ENCODE peak calls at places on chromosomes 1 and 21, in five cellular contexts. T is CD8-positive, alpha-beta T cell; C is uterus; X is ovary; G is GM23248. H is an unnamed sample.

GRCh38 chr1:4124631-4125145 is 224.6 kb upstream of the C1orf174 start:
- DNase-seq in C (no peak), G (no peak), X (no peak), T (no peak), H (no peak)

GRCh38 chr1:7069888-7070287 is 284.6 kb downstream of the CAMTA1 start:
- DNase-seq in T (no peak), X (no peak), C (no peak), G (peak; percentile 42), H (no peak)

GRCh38 chr1:110677016-110677415 is 2.3 kb upstream of the KCNA3 start:
- DNase-seq in G (no peak), X (no peak), C (no peak), T (no peak), H (no peak)

GRCh38 chr1:203077956-203078355 is 7.9 kb downstream of the MYOG start:
- DNase-seq in C (no peak), X (no peak), T (no peak), G (no peak), H (no peak)

GRCh38 chr1:229347528-229347927 is 4.7 kb upstream of the CCSAP start:
- DNase-seq in C (no peak), G (no peak), T (no peak), X (no peak), H (no peak)

GRCh38 chr1:63327417-63328139 is 5.2 kb downstream of the FOXD3 start:
- DNase-seq in X (no peak), G (peak; percentile 67), C (no peak), T (no peak), H (no peak)

GRCh38 chr1:31523012-31523411 is 53.3 kb upstream of the TINAGL1 start:
- DNase-seq in X (no peak), G (peak; percentile 13), T (no peak), C (no peak), H (no peak)

GRCh38 chr21:25733859-25734653 is 648 bp downstream of the ATP5PF start:
- DNase-seq in X (no peak), C (no peak), G (peak; percentile 75), T (peak; percentile 22), H (no peak)

GRCh38 chr1:83520797-83521196 is 478.1 kb downstream of the TTLL7 start:
- DNase-seq in T (no peak), C (no peak), X (no peak), G (no peak), H (no peak)

GRCh38 chr1:61318319-61319125 is 236.2 kb downstream of the NFIA start:
- DNase-seq in T (no peak), G (peak; percentile 84), C (no peak), X (peak; percentile 35), H (no peak)

GRCh38 chr1:101311146-101311892 is 74.5 kb downstream of the S1PR1 start:
- DNase-seq in C (no peak), T (no peak), G (no peak), X (no peak), H (no peak)

GRCh38 chr21:42218836-42219605 is at the start of gene ABCG1:
- DNase-seq in G (peak; percentile 20), T (no peak), C (no peak), X (no peak), H (peak; percentile 64)

GRCh38 chr1:54581621-54582035 is 33.6 kb downstream of the ACOT11 start:
- DNase-seq in C (peak; percentile 83), T (no peak), G (peak; percentile 96), X (peak; percentile 89), H (peak; percentile 85)

GRCh38 chr1:184299796-184300195 is 87.0 kb upstream of the C1orf21 start:
- DNase-seq in X (no peak), T (no peak), C (no peak), G (no peak), H (no peak)

GRCh38 chr21:31913191-31913608 is 40.4 kb downstream of the HUNK start:
- DNase-seq in G (no peak), T (no peak), C (no peak), X (no peak), H (no peak)

GRCh38 chr1:970242-970972 is 4.1 kb downstream of the PLEKHN1 start:
- DNase-seq in G (no peak), T (no peak), X (no peak), C (no peak), H (no peak)

GRCh38 chr1:4689271-4689935 is 35.0 kb downstream of the AJAP1 start:
- DNase-seq in T (no peak), X (no peak), G (no peak), C (no peak), H (no peak)

GRCh38 chr1:18972531-18972930 is 16.1 kb upstream of the IFFO2 start:
- DNase-seq in C (no peak), G (peak; percentile 63), T (no peak), X (no peak), H (no peak)

GRCh38 chr1:905071-905749 is 18.5 kb upstream of the SAMD11 start:
- DNase-seq in G (peak; percentile 72), C (peak; percentile 57), T (no peak), X (peak; percentile 30), H (no peak)

GRCh38 chr21:45987121-45987711 is 5.6 kb downstream of the COL6A1 start:
- DNase-seq in T (no peak), C (peak; percentile 21), X (peak; percentile 34), G (peak; percentile 9), H (no peak)
- H3K27ac ChIP-seq in T (no peak overlapping the region), C (peak overlapping the region; percentile 96), X (peak overlapping the region; percentile 12), G (no peak overlapping the region), H (no peak overlapping the region)

GRCh38 chr1:47416319-47417128 is 439 bp downstream of the FOXE3 start:
- DNase-seq in T (no peak), C (no peak), G (peak; percentile 45), X (no peak), H (no peak)

GRCh38 chr1:47417129-47418044 is 1.3 kb downstream of the FOXE3 start:
- DNase-seq in X (no peak), T (no peak), G (no peak), C (no peak), H (no peak)

GRCh38 chr1:47418681-47419272 is 2.7 kb downstream of the FOXE3 start:
- DNase-seq in X (no peak), C (no peak), G (no peak), T (no peak), H (no peak)

GRCh38 chr1:47418122-47418521 is 2.0 kb downstream of the FOXE3 start:
- DNase-seq in T (no peak), G (no peak), C (no peak), X (no peak), H (no peak)

DNA sequence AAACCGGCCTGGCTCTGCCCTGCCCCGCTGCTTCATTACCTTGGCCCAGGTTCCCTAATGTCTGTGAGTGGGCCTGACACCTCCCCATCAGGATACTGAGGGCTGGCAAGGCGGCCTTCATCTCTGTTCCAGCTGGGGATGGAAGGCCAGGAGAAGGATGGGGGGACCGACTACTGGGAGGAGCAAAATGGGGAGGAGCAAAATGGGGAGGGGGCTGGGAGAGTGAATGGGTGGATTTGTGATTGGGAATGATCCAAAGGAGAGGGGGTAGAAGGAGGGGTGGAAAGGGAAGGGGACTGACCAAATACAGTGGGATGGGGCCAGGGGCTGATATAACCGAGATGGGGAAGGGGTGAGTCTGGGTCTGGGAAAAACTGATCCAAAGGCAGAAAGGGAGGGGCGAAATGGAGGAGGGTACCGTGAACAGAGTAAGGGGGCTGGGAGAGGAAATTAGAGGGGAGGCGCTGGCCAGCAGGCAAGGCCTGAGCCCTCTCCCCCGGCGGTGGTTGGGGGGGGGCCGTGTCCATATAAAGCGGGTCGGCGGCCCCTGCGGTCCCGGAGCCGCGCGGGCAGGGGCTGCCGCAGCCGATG is at the start of gene FOXE3:
- DNase-seq in C (no peak), T (no peak), X (no peak), G (no peak), H (no peak)
- H3K4me3 ChIP-seq in C (no peak within 1 kb of the TSS), T (no peak within 1 kb of the TSS), X (no peak within 1 kb of the TSS), G (peak within 1 kb of the TSS; percentile 60), H (peak within 1 kb of the TSS; percentile 43)

DNA sequence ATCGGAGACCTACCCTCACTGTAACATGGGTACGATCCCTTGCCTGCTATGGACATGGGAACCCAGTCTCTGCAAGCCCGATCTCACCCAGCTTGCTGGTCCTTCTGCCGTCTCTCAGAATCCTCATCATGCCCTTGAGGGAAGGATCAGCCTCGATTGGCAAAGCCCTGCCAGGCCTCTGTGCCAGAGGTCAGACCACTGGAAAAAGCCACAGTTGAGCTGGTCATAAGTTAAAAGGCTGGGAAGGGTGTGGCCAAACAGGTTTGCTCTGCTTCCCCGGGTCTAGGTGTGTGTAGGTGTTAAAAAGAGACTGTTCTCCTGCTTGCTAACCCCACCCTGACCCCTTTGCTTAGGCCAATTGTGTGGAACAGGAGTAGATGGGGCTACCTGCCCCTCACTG is 19.5 kb upstream of the PADI3 start:
- DNase-seq in G (no peak), C (no peak), T (no peak), X (no peak), H (no peak)
- H3K27me3 ChIP-seq in G (no peaks in the 10 kb centered on the region), C (no peaks in the 10 kb centered on the region), T (no peaks in the 10 kb centered on the region), X (no peaks in the 10 kb centered on the region), H (no peaks in the 10 kb centered on the region)

GRCh38 chr1:116981521-116982037 is 20.0 kb upstream of the CD101 start:
- DNase-seq in T (no peak), C (no peak), X (no peak), G (no peak), H (no peak)

GRCh38 chr1:116983112-116983511 is 18.4 kb upstream of the CD101 start:
- DNase-seq in T (no peak), C (no peak), X (no peak), G (no peak), H (no peak)

GRCh38 chr1:116983678-116984077 is 17.9 kb upstream of the CD101 start:
- DNase-seq in T (no peak), X (no peak), C (no peak), G (no peak), H (no peak)

GRCh38 chr1:116984406-116985160 is 17.0 kb upstream of the CD101 start:
- DNase-seq in C (no peak), G (peak; percentile 33), X (no peak), T (no peak), H (no peak)

DNA sequence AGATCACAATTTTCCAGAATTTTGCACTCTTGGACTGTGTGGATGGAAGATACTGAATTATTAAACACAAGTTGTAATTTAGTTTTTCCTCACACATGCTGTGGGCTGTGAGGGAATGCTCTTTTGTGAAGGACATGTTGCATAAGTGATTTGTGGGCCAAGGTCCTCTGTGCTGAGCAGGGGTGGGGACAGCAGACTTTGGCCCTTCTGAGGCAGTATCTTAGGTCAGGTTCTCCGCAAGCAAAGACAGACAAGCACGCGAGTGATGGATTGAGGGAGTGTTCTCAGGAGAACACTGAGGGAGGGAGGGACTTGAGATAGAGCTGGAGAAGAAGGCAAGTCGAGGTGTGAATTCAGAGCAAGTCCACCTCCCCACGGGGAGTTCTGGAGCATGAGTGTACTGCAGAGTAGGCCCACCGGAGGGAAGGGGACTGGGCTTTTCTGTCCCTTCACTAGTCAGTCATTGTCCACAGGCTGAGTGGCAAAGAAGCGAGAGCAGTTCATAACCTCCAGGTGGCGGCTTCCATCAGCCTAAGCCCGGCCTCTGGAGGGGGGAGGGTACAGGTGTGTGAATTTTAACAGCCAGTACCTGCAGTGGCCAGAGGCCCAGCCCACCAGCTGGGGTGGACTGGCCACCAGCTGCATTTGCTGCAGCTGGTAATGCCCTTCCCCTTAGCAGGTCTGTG is 19.1 kb upstream of the CD101 start:
- DNase-seq in T (no peak), X (no peak), G (no peak), C (no peak), H (no peak)
- H3K27ac ChIP-seq in T (no peak overlapping the region), X (no peak overlapping the region), G (no peak overlapping the region), C (no peak overlapping the region), H (no peak overlapping the region)

GRCh38 chr1:212731630-212732029 is 32.0 kb upstream of the BATF3 start:
- DNase-seq in T (no peak), C (no peak), G (no peak), X (no peak), H (no peak)
- H3K4me3 ChIP-seq in T (no peak overlapping the region), C (no peak overlapping the region), G (no peak overlapping the region), X (no peak overlapping the region), H (no peak overlapping the region)

H was measured in dorsolateral prefrontal cortex.